ENCODE peak calls at places on chromosomes 16 and 17, in four cellular contexts. B, H, Y and A are unnamed samples.

GRCh38 chr16:48537275-48537674 is 72.7 kb downstream of the N4BP1 start:
- DNase-seq in Y (no peak), H (no peak), B (no peak), A (no peak)

GRCh38 chr17:40518401-40519088 is 17.1 kb upstream of the TNS4 start:
- DNase-seq in B (no peak), Y (no peak), H (no peak), A (no peak)

GRCh38 chr17:63445571-63446217 is 412 bp downstream of the CYB561 start:
- DNase-seq in Y (no peak), B (no peak), H (peak), A (peak)

GRCh38 chr16:4593069-4593468 is 21.6 kb downstream of the UBALD1 start:
- DNase-seq in B (no peak), Y (no peak), H (no peak), A (no peak)

GRCh38 chr16:59039066-59039465 is 304.9 kb upstream of the GOT2 start:
- DNase-seq in H (no peak), B (no peak), Y (no peak), A (no peak)

GRCh38 chr16:8686031-8686621 is 11.7 kb downstream of the ABAT start:
- DNase-seq in H (no peak), Y (no peak), B (no peak), A (no peak)

GRCh38 chr16:67474551-67474950 is 6.4 kb downstream of the ATP6V0D1 start:
- DNase-seq in Y (peak), H (no peak), B (no peak), A (no peak)

GRCh38 chr17:27669136-27669535 is 38.1 kb downstream of the LGALS9 start:
- DNase-seq in B (no peak), Y (no peak), H (no peak), A (no peak)

GRCh38 chr16:30740364-30741251 is 7.6 kb upstream of the PHKG2 start:
- DNase-seq in Y (no peak), H (peak), B (no peak), A (no peak)

GRCh38 chr16:48321307-48322036 is 63.7 kb downstream of the SIAH1 start:
- DNase-seq in Y (no peak), B (no peak), H (no peak), A (no peak)

GRCh38 chr17:28957992-28958355 is 6.7 kb upstream of the PHF12 start:
- DNase-seq in H (no peak), Y (no peak), B (no peak), A (no peak)

GRCh38 chr17:42845918-42846593 is 1.7 kb downstream of the AOC2 start:
- DNase-seq in H (no peak), Y (no peak), B (no peak), A (no peak)

GRCh38 chr17:50631908-50632571 is 2.6 kb upstream of the ABCC3 start:
- DNase-seq in Y (no peak), B (no peak), H (peak), A (no peak)

GRCh38 chr17:27602721-27603445 is 28.1 kb upstream of the LGALS9 start:
- DNase-seq in B (no peak), H (peak), Y (peak), A (peak)

GRCh38 chr17:37327341-37328090 is 48.3 kb upstream of the C17orf78 start:
- DNase-seq in B (no peak), H (no peak), Y (no peak), A (no peak)

GRCh38 chr16:67163903-67164558 is 514 bp upstream of the HSF4 start:
- DNase-seq in Y (no peak), H (no peak), B (no peak), A (no peak)

GRCh38 chr16:9534759-9535158 is 443.3 kb downstream of the HAPSTR1 start:
- DNase-seq in H (no peak), Y (no peak), B (no peak), A (no peak)

GRCh38 chr16:82059983-82060421 is 24.9 kb downstream of the HSD17B2 start:
- DNase-seq in H (no peak), Y (no peak), B (no peak), A (no peak)

GRCh38 chr17:64146418-64147109 is 16.6 kb upstream of the ERN1 start:
- DNase-seq in B (no peak), Y (peak), H (peak), A (no peak)

DNA sequence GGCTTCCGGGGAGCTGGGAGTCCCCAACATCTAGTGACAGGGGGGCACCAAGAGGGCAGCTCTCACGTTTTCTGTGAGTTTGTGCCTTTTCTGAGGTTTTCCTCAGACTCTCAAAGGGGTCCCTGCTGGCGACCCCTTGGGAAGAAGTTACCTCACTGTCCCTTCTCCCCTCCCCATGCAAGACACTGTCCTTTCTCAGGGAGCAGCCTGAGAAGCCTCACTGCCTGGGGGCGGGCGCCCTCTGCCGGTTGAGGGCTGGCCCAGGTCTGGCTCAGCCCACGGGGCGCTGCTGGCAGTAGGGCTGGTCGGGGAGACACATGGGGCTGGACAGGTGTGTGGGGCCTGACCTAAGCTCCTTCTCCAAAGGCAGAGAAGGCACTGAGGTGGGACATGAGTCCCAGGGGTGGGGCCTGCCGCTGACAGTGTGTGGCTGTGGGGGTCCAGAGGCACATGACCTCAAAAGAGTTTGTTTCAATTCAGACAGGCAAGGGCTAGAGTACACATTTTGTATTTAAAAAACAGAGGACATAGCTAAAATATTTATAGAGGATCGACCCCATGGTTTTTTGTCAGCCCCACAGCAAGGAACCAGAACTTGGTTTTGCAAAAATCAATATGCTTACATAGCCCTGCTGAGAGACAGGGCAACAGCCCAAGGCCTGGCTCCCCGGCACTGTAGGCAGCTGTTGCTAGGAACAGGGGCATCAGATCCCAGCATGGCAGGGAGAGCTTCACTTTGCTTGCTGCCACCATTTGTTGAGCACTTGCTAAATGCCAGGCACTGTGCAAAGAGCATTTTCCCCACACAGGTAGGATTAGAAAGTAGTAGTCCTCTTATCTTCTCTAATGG is 18.5 kb upstream of the ALDH3A1 start:
- DNase-seq in B (no peak), H (peak), Y (peak), A (peak)
- TF ChIP-seq POLR2AphosphoS5 in B (no peak), H (no peak), Y (no peak), A (no peak)

DNA sequence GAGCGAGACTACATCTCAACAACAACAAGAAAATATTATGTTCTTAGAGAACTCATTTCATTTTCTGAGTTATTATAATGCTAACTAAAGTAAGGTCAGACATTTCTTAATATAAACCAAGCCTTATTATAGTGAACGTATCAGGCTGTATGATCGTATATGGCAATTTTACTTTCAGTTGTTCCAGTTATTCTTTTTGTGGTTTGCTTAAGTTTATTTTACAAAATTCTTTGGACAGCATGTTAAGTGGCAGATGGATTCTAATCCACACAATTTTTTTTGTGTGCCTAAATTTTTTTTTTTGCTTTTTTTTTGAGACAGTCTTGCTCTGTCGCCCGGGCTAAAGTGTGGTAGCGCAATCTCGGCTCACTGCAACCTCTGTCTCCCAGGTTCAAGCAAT is 59.0 kb downstream of the VMP1 start:
- DNase-seq in H (no peak), Y (no peak), B (no peak), A (no peak)
- TF ChIP-seq SPI1 in H (no peak), Y (no peak), B (no peak), A (no peak)

GRCh38 chr16:85353839-85354622 is 241.8 kb upstream of the CIBAR2 start:
- DNase-seq in H (no peak), Y (no peak), B (no peak), A (no peak)
- TF ChIP-seq POLR2AphosphoS5 in H (no peak), Y (no peak), B (no peak), A (no peak)

GRCh38 chr17:81550830-81551457 is 1.2 kb downstream of the FAAP100 start:
- DNase-seq in Y (no peak), H (no peak), B (no peak), A (no peak)
- TF ChIP-seq SPI1 in Y (no peak), H (no peak), B (no peak), A (no peak)

GRCh38 chr17:76519667-76520066 is 17.8 kb downstream of the CYGB start:
- DNase-seq in H (no peak), Y (no peak), B (no peak), A (no peak)

GRCh38 chr17:76524598-76525512 is 12.7 kb downstream of the CYGB start:
- DNase-seq in B (no peak), Y (no peak), H (no peak), A (no peak)

GRCh38 chr17:76521262-76521661 is 16.2 kb downstream of the CYGB start:
- DNase-seq in H (no peak), B (no peak), Y (no peak), A (no peak)

GRCh38 chr17:76527430-76528111 is 9.9 kb downstream of the CYGB start:
- DNase-seq in B (no peak), Y (no peak), H (no peak), A (no peak)

GRCh38 chr17:76523084-76524037 is 14.1 kb downstream of the CYGB start:
- DNase-seq in B (no peak), Y (peak), H (peak), A (peak)
- TF ChIP-seq POLR2AphosphoS5 in B (no peak), Y (no peak), H (no peak), A (no peak)